ENCODE peak calls at places on chromosome 2, in nine cellular contexts. E is NB4; H is NAMALWA; X is caudate nucleus; R is EH; C is brain microvascular endothelial cell; U is CD4-positive, alpha-beta T cell; G is WERI-Rb-1; W is germinal center. A is an unnamed sample.

GRCh38 chr2:65402339-65402738 is 30.1 kb downstream of the SPRED2 start:
- DNase-seq in E (no peak), C (no peak), G (no peak), H (no peak), X (no peak), U (no peak), W (no peak), R (no peak), A (no peak)

GRCh38 chr2:121884515-121884915 is 129.1 kb downstream of the TSN start:
- DNase-seq in E (no peak), G (no peak), C (no peak), X (no peak), U (no peak), H (no peak), R (no peak), W (no peak), A (no peak)

GRCh38 chr2:225091336-225091735 is 49.1 kb upstream of the DOCK10 start:
- DNase-seq in U (no peak), R (peak; percentile 97), H (no peak), G (no peak), C (peak; percentile 95), E (no peak), X (no peak), W (no peak), A (no peak)

GRCh38 chr2:120864981-120865380 is 129.3 kb downstream of the GLI2 start:
- DNase-seq in U (no peak), H (no peak), C (peak; percentile 49), R (peak; percentile 62), G (no peak), E (no peak), X (no peak), W (no peak), A (no peak)

GRCh38 chr2:221502270-221502973 is 69.7 kb downstream of the EPHA4 start:
- DNase-seq in H (no peak), R (peak; percentile 79), G (no peak), C (peak; percentile 63), X (no peak), E (no peak), W (no peak), U (no peak), A (no peak)

GRCh38 chr2:38315707-38316333 is 61.3 kb downstream of the ATL2 start:
- DNase-seq in U (no peak), X (peak; percentile 28), C (peak; percentile 53), E (peak; percentile 71), R (peak; percentile 66), H (peak; percentile 69), G (peak; percentile 34), W (peak; percentile 22), A (peak; percentile 3)

GRCh38 chr2:100818606-100819364 is 1.2 kb upstream of the NPAS2 start:
- DNase-seq in U (no peak), E (no peak), W (peak; percentile 8), R (peak; percentile 82), H (no peak), G (peak; percentile 60), C (peak; percentile 62), X (peak; percentile 40), A (no peak)

GRCh38 chr2:9769171-9770005 is 73.9 kb upstream of the TAF1B start:
- DNase-seq in H (no peak), E (no peak), C (no peak), G (peak; percentile 54), U (no peak), W (peak; percentile 36), R (no peak), X (peak; percentile 63), A (peak; percentile 15)

GRCh38 chr2:204538179-204539009 is 6.9 kb upstream of the PARD3B start:
- DNase-seq in U (no peak), C (peak; percentile 41), E (no peak), G (no peak), R (peak; percentile 89), W (no peak), H (no peak), X (no peak), A (no peak)